ENCODE peak calls at places on chromosomes 7 and 10, in four cellular contexts. F, Q, C and P are unnamed samples.

GRCh38 chr7:28984219-28984618 is 26.1 kb upstream of the TRIL start:
- DNase-seq in F (no peak), Q (no peak), C (no peak), P (no peak)

GRCh38 chr7:148882668-148883232 is 1.3 kb downstream of the EZH2 start:
- DNase-seq in F (peak; percentile 3), Q (no peak), C (peak; percentile 7), P (no peak)

GRCh38 chr10:129323311-129323710 is 143.7 kb upstream of the MGMT start:
- DNase-seq in F (no peak), Q (no peak), C (no peak), P (no peak)

GRCh38 chr10:87579563-87579962 is 74.9 kb downstream of the MINPP1 start:
- DNase-seq in F (peak; percentile 18), Q (no peak), C (peak; percentile 9), P (no peak)

GRCh38 chr10:77746313-77746712 is 108.7 kb upstream of the KCNMA1 start:
- DNase-seq in F (peak; percentile 70), Q (no peak), C (peak; percentile 64), P (no peak)

GRCh38 chr10:100183482-100183881 is 2.3 kb downstream of the ERLIN1 start:
- DNase-seq in F (no peak), Q (no peak), C (peak; percentile 13), P (no peak)

GRCh38 chr10:111707066-111707465 is 476.5 kb downstream of the GPAM start:
- DNase-seq in F (no peak), Q (no peak), C (no peak), P (no peak)

GRCh38 chr10:69089638-69090599 is 2.0 kb downstream of the SRGN start:
- DNase-seq in F (peak; percentile 77), Q (no peak), C (peak; percentile 70), P (peak; percentile 93)

GRCh38 chr7:81491573-81491972 is 278.3 kb downstream of the HGF start:
- DNase-seq in F (no peak), Q (no peak), C (no peak), P (no peak)

GRCh38 chr7:100567751-100568175 is 5.9 kb downstream of the SAP25 start:
- DNase-seq in F (no peak), Q (no peak), C (no peak), P (no peak)

GRCh38 chr7:1270181-1270580 is 37.5 kb downstream of the UNCX start:
- DNase-seq in F (no peak), Q (no peak), C (no peak), P (no peak)

GRCh38 chr10:132280646-132281074 is 27.1 kb downstream of the STK32C start:
- DNase-seq in F (no peak), Q (no peak), C (no peak), P (no peak)

GRCh38 chr10:114694735-114695134 is 36.7 kb upstream of the ABLIM1 start:
- DNase-seq in F (peak; percentile 33), Q (no peak), C (peak; percentile 41), P (peak; percentile 50)

GRCh38 chr7:41190615-41191014 is 512.3 kb downstream of the INHBA start:
- DNase-seq in F (no peak), Q (no peak), C (no peak), P (no peak)

GRCh38 chr7:101518348-101518747 is 110.7 kb downstream of the MYL10 start:
- DNase-seq in F (peak; percentile 20), Q (no peak), C (no peak), P (no peak)

GRCh38 chr7:17772581-17773288 is 167.6 kb downstream of the SNX13 start:
- DNase-seq in F (peak; percentile 25), Q (no peak), C (no peak), P (peak; percentile 27)

GRCh38 chr7:150962743-150963399 is 15.2 kb downstream of the KCNH2 start:
- DNase-seq in F (peak; percentile 49), Q (no peak), C (peak; percentile 48), P (peak; percentile 69)

GRCh38 chr10:113993489-113993932 is 50.2 kb upstream of the ADRB1 start:
- DNase-seq in F (peak; percentile 17), Q (peak; percentile 90), C (no peak), P (no peak)

GRCh38 chr10:94115725-94116124 is 122.0 kb downstream of the PLCE1 start:
- DNase-seq in F (no peak), Q (no peak), C (no peak), P (no peak)

GRCh38 chr10:125159932-125160855 is at the start of gene CTBP2:
- DNase-seq in F (peak; percentile 66), Q (no peak), C (peak; percentile 60), P (no peak)

GRCh38 chr10:125156739-125157472 is 3.5 kb downstream of the CTBP2 start:
- DNase-seq in F (no peak), Q (no peak), C (no peak), P (no peak)

GRCh38 chr10:125157473-125157865 is 2.9 kb downstream of the CTBP2 start:
- DNase-seq in F (no peak), Q (no peak), C (no peak), P (no peak)

GRCh38 chr10:125159486-125159931 is 854 bp downstream of the CTBP2 start:
- DNase-seq in F (peak; percentile 23), Q (no peak), C (no peak), P (no peak)

DNA sequence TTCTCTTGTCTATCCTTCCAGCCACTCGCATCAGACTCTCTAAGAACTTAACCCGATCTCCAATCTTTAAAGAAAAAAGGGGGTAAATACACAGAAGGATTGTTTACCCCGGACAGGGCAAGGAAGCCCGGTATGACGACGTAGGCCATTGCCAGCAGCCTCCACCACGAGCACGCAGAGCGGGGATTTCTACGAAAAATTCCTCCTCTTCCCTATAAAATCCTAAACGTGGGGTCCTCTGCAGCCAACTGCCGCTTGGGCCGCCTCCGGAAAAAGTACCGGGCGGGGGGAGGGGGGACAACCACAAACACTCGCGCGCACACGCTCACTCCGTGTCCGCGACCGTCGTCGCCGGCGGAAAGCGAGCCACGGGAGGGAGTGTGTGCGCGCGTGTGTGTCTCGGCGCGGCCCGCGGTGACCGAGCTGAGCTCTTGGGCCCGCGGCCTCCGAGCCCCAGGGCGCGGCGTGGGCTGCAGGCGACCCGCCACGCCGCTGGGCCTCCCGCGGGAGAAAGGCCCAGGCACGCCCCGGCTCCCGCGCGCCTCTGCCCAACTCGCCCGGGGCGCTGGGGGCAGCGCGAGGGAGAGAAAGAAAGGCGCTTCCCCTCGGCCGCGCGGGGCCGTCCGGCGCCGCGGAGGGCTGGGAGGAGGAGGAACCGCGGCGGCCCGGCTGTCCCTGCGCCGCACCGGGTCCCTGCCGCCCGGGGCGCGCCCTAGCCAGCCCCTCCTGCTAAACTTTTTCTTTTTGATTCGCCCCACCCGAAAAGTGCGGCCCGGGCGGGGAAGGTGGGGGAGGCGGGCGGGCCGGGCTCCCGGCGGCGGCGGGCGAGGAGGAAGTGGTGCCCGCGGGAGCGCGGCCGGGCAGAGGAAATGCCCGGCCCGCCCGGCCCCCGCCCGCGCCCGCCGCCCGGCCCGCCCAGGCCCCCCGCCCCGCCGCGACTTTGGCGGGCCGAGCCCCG is 1.6 kb downstream of the CTBP2 start:
- DNase-seq in F (peak; percentile 60), Q (no peak), C (peak; percentile 55), P (no peak)
- TF ChIP-seq CTCF in F (no peak), Q (no peak), C (no peak), P (no peak)

GRCh38 chr10:89214766-89215165 is 7.6 kb upstream of the CH25H start:
- DNase-seq in F (no peak), Q (no peak), C (no peak), P (no peak)

GRCh38 chr10:89216056-89216455 is 8.9 kb upstream of the CH25H start:
- DNase-seq in F (no peak), Q (no peak), C (no peak), P (no peak)

GRCh38 chr10:89215511-89215910 is 8.4 kb upstream of the CH25H start:
- DNase-seq in F (peak; percentile 27), Q (no peak), C (peak; percentile 26), P (no peak)

GRCh38 chr10:89210794-89211425 is 3.8 kb upstream of the CH25H start:
- DNase-seq in F (no peak), Q (no peak), C (no peak), P (no peak)

GRCh38 chr10:89213191-89213808 is 6.2 kb upstream of the CH25H start:
- DNase-seq in F (peak; percentile 74), Q (no peak), C (peak; percentile 74), P (no peak)
- TF ChIP-seq CTCF in F (peak; percentile 42), Q (peak; percentile 31), C (peak; percentile 50), P (peak; percentile 82)

GRCh38 chr10:78772486-78772885 is 296.3 kb upstream of the ZMIZ1 start:
- DNase-seq in F (no peak), Q (no peak), C (no peak), P (no peak)

GRCh38 chr10:78772986-78773530 is 295.7 kb upstream of the ZMIZ1 start:
- DNase-seq in F (no peak), Q (no peak), C (no peak), P (no peak)

GRCh38 chr10:78770167-78771090 is 298.3 kb upstream of the ZMIZ1 start:
- DNase-seq in F (no peak), Q (no peak), C (no peak), P (no peak)

GRCh38 chr10:78771215-78771614 is 297.6 kb upstream of the ZMIZ1 start:
- DNase-seq in F (no peak), Q (no peak), C (no peak), P (no peak)

DNA sequence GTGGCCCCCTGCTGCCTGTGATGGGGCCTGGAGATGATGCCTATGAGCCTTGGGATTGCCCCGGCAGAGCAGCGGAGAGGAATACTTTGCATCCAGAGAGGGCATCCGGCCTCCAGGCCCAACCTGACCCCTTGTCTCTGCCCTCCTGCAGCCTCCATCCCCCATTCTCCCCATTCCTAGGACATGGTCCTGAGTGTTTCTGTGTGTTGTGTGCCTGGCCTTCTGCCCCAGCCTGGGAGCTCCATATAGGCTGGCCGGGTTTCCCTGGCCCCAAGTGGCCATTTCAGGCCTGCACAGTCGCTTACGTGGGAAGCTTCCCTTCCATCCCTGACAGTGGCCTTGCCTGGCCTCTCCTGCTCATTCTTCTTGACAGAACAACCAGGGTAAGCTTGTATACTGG is 296.7 kb upstream of the ZMIZ1 start:
- DNase-seq in F (no peak), Q (no peak), C (no peak), P (no peak)
- TF ChIP-seq CTCF in F (no peak), Q (no peak), C (no peak), P (no peak)

GRCh38 chr10:98446656-98447221 is at the start of gene HPS1:
- DNase-seq in F (peak; percentile 82), Q (no peak), C (peak; percentile 73), P (peak; percentile 87)
- TF ChIP-seq CTCF in F (no peak), Q (no peak), C (no peak), P (no peak)

GRCh38 chr7:108203433-108204002 is 73.4 kb upstream of the LAMB4 start:
- DNase-seq in F (no peak), Q (no peak), C (no peak), P (no peak)
- TF ChIP-seq CTCF in F (no peak), Q (no peak), C (no peak), P (no peak)